ENCODE peak calls at places on chromosomes 2 and 18, in six cellular contexts. F, H, V, D, T and A are unnamed samples.

GRCh38 chr2:102806250-102806837 is 44.5 kb downstream of the TMEM182 start:
- DNase-seq in F (no peak), H (peak; percentile 62), V (peak; percentile 84), D (no peak), T (peak; percentile 57), A (peak; percentile 69)

GRCh38 chr2:58056201-58056916 is 9.8 kb downstream of the VRK2 start:
- DNase-seq in F (no peak), H (no peak), V (no peak), D (no peak), T (no peak), A (no peak)

GRCh38 chr18:78580835-78581339 is 398.7 kb upstream of the SALL3 start:
- DNase-seq in F (no peak), H (no peak), V (no peak), D (no peak), T (no peak), A (no peak)

GRCh38 chr2:70501728-70502127 is 51.9 kb downstream of the TGFA start:
- DNase-seq in F (no peak), H (no peak), V (no peak), D (no peak), T (no peak), A (no peak)

GRCh38 chr2:71932780-71933466 is 214.7 kb downstream of the CYP26B1 start:
- DNase-seq in F (no peak), H (peak; percentile 3), V (no peak), D (no peak), T (no peak), A (no peak)

GRCh38 chr2:240895656-240896388 is at the start of gene MAB21L4:
- DNase-seq in F (no peak), H (no peak), V (no peak), D (no peak), T (peak; percentile 32), A (no peak)

GRCh38 chr2:130286983-130287655 is 55.6 kb upstream of the IMP4 start:
- DNase-seq in F (no peak), H (no peak), V (no peak), D (no peak), T (no peak), A (no peak)

GRCh38 chr2:228446732-228447131 is 265.2 kb upstream of the SPHKAP start:
- DNase-seq in F (no peak), H (no peak), V (no peak), D (no peak), T (no peak), A (no peak)

GRCh38 chr2:86068098-86069047 is 37.3 kb downstream of the POLR1A start:
- DNase-seq in F (no peak), H (no peak), V (no peak), D (no peak), T (no peak), A (peak; percentile 24)

GRCh38 chr2:240968731-240969624 is 29.4 kb upstream of the SNED1 start:
- DNase-seq in F (no peak), H (no peak), V (no peak), D (no peak), T (no peak), A (no peak)

GRCh38 chr18:50917021-50917420 is 38.1 kb downstream of the ME2 start:
- DNase-seq in F (no peak), H (no peak), V (no peak), D (no peak), T (no peak), A (no peak)

GRCh38 chr18:26458526-26459232 is 89.7 kb downstream of the KCTD1 start:
- DNase-seq in F (no peak), H (no peak), V (no peak), D (peak; percentile 70), T (no peak), A (no peak)

GRCh38 chr2:237867465-237867864 is 8.0 kb downstream of the RAMP1 start:
- DNase-seq in F (peak; percentile 29), H (no peak), V (peak; percentile 65), D (no peak), T (no peak), A (no peak)

GRCh38 chr2:56565143-56565542 is 381.4 kb downstream of the CCDC85A start:
- DNase-seq in F (no peak), H (no peak), V (no peak), D (no peak), T (no peak), A (no peak)

GRCh38 chr2:176115883-176116813 is at the start of gene HOXD10:
- DNase-seq in F (no peak), H (no peak), V (peak; percentile 67), D (no peak), T (no peak), A (peak; percentile 75)

GRCh38 chr18:9916067-9916684 is 2.4 kb downstream of the VAPA start:
- DNase-seq in F (no peak), H (no peak), V (no peak), D (no peak), T (no peak), A (no peak)
- H3K4me3 ChIP-seq in F (peak overlapping the region; percentile 61), H (peak overlapping the region; percentile 85), V (peak overlapping the region; percentile 89), D (peak overlapping the region; percentile 97), T (peak overlapping the region; percentile 82), A (peak overlapping the region; percentile 88)

DNA sequence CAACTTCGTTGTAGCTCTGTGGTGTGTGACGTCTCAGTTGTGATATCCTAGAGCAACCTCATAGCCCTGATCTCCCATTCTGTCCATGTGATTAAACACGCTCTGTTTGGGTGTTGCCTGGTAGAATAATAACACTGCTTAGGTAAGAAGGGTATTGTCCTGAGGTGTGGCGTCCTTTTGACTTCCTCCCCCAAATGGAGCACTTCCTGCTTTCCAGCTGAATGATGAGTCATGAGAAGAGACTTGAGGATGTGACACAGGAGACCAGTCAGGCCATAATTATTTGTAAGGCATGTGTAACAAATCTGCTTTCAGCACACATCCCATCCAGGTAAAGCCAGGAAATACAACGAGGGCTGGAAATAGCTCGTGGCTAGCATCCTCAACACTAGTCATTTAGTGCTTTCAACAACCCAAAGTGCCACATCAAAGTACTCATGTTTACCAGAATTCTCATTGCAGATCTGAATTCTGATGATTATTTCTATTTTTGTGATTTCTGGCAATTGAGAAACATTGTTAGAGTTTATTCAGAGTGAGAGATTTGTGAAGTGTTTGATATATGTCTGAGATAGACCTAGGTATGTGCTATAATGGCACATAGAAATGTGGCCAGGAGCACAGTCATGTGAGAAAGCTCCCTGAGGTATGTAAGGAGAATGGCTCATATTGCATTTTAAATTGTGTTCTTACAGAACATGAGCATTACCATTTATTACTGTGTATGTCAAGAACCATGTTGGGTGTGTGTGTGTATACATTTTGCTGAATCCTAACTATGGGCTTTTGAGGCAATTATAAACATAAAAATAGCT is 100.9 kb downstream of the RAPGEF4 start:
- DNase-seq in F (no peak), H (no peak), V (no peak), D (no peak), T (no peak), A (no peak)
- TF ChIP-seq EP300 in F (no peak), H (no peak), V (no peak), D (no peak), T (peak; percentile 79), A (no peak)

DNA sequence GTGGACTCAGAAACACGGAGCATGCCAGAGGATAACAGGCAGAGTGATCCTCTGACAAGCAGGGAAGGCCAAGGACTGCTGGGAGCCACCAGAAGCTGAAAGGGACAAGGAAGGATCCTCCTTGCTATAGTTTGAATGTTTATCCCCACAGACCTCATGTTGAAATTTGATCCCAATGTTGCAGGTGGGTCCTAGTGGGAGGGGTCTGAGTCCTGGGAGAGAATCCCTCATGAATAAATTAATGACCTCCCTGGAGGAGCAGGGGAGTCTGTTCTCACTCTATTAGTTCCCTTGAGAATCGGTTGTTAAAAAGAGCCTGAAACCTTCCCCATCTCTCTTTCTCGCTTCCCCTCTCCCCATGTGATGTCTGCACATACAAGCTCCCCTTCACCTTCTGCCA is 124.4 kb downstream of the FBXO15 start:
- DNase-seq in F (no peak), H (no peak), V (no peak), D (no peak), T (no peak), A (no peak)
- TF ChIP-seq POLR2AphosphoS5 in F (no peak), H (no peak), V (no peak), D (no peak), T (no peak), A (no peak)

GRCh38 chr2:68372435-68372834 is 7.4 kb downstream of the PLEK start:
- DNase-seq in F (no peak), H (no peak), V (no peak), D (no peak), T (no peak), A (no peak)
- H3K4me3 ChIP-seq in F (no peak overlapping the region), H (no peak overlapping the region), V (no peak overlapping the region), D (peak overlapping the region; percentile 64), T (no peak overlapping the region), A (no peak overlapping the region)

GRCh38 chr2:216683846-216684245 is 11.5 kb downstream of the IGFBP5 start:
- DNase-seq in F (peak; percentile 92), H (no peak), V (peak; percentile 95), D (no peak), T (peak; percentile 56), A (peak; percentile 54)
- TF ChIP-seq EP300 in F (peak; percentile 35), H (no peak), V (peak; percentile 81), D (no peak), T (peak; percentile 47), A (peak; percentile 58)

GRCh38 chr2:239425496-239426098 is 24.8 kb upstream of the HDAC4 start:
- DNase-seq in F (no peak), H (no peak), V (no peak), D (no peak), T (no peak), A (no peak)
- TF ChIP-seq POLR2AphosphoS5 in F (no peak), H (no peak), V (no peak), D (no peak), T (no peak), A (no peak)

DNA sequence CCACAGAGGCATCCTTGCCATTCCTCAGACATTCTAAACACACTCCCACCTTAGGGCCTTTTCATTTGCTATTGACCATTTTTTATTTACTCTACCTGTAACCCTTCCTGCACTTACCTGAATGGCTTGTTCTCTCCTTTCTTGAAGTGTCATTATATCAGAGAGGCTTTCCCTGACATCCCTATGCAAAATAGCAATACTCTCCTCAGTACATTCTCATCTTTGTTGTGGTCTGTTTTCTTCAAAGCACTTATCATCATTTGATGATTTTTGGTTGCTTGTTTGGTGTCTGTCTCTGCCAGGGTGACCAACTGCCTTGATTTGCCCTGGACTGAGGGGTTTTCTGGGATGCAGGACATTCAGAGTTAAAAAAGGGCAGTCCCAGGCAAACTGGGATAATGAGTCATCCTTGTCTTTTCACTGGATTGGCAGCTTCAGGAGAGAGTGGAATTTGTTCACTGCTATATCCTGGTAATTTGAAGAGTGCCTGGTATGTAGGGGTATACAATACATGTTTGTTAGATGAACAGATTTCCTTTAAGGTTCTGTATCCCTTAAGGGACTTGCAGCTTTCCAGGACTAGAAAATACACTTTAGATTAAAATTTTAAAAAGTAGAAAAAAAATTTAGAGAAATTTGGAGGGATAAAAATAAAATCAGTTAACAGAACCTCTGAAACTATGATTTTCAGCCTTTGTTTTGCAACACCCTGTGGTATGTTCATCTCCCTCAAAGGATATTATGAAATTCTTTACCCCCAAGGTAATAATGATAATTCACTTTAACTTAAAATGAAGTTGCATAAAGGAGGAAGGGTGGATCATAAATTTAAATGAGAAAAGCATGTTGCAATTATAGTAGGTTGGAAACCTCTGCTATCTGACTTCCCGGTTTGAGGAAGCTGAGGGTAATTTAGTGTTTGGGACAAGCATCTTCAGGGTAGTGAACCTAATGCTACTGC is 102.5 kb downstream of the BABAM2 start:
- DNase-seq in F (no peak), H (no peak), V (no peak), D (no peak), T (no peak), A (no peak)
- H3K4me3 ChIP-seq in F (no peak overlapping the region), H (no peak overlapping the region), V (no peak overlapping the region), D (no peak overlapping the region), T (no peak overlapping the region), A (no peak overlapping the region)